ENCODE peak calls at places on chromosome 10, in five cellular contexts. H, F, Y, U and P are unnamed samples.

GRCh38 chr10:1398626-1399410 is 338.5 kb downstream of the ADARB2 start:
- DNase-seq in H (no peak), F (no peak), Y (no peak), U (no peak), P (no peak)

GRCh38 chr10:3954615-3955014 is 169.6 kb upstream of the KLF6 start:
- DNase-seq in H (no peak), F (no peak), Y (no peak), U (no peak), P (no peak)

GRCh38 chr10:8229153-8229552 is 174.7 kb downstream of the GATA3 start:
- DNase-seq in H (no peak), F (no peak), Y (no peak), U (no peak), P (no peak)

GRCh38 chr10:53839437-53840039 is 961.5 kb downstream of the PCDH15 start:
- DNase-seq in H (no peak), F (peak; percentile 44), Y (no peak), U (peak; percentile 15), P (no peak)

GRCh38 chr10:50855015-50855414 is 30.4 kb downstream of the A1CF start:
- DNase-seq in H (no peak), F (no peak), Y (no peak), U (peak; percentile 48), P (no peak)

GRCh38 chr10:77526861-77527617 is 110.6 kb downstream of the KCNMA1 start:
- DNase-seq in H (no peak), F (no peak), Y (no peak), U (no peak), P (no peak)

GRCh38 chr10:84181631-84182030 is 8.0 kb downstream of the GPR15LG start:
- DNase-seq in H (no peak), F (no peak), Y (no peak), U (no peak), P (no peak)

GRCh38 chr10:17265468-17265867 is 37.4 kb downstream of the VIM start:
- DNase-seq in H (no peak), F (no peak), Y (no peak), U (peak; percentile 83), P (no peak)

GRCh38 chr10:110192552-110192951 is 14.9 kb upstream of the MXI1 start:
- DNase-seq in H (no peak), F (peak; percentile 82), Y (no peak), U (no peak), P (no peak)

GRCh38 chr10:87685832-87686589 is 26.3 kb downstream of the PAPSS2 start:
- DNase-seq in H (no peak), F (no peak), Y (no peak), U (no peak), P (no peak)

GRCh38 chr10:91604936-91605534 is 27.8 kb downstream of the PPP1R3C start:
- DNase-seq in H (no peak), F (no peak), Y (no peak), U (peak; percentile 75), P (no peak)

GRCh38 chr10:61822781-61823230 is 78.7 kb upstream of the ARID5B start:
- DNase-seq in H (no peak), F (no peak), Y (no peak), U (no peak), P (no peak)

GRCh38 chr10:7475954-7476353 is 65.1 kb upstream of the SFMBT2 start:
- DNase-seq in H (no peak), F (no peak), Y (no peak), U (no peak), P (no peak)

GRCh38 chr10:18104223-18104872 is 35.9 kb upstream of the CACNB2 start:
- DNase-seq in H (peak; percentile 54), F (peak; percentile 69), Y (peak; percentile 18), U (peak; percentile 13), P (peak; percentile 68)

DNA sequence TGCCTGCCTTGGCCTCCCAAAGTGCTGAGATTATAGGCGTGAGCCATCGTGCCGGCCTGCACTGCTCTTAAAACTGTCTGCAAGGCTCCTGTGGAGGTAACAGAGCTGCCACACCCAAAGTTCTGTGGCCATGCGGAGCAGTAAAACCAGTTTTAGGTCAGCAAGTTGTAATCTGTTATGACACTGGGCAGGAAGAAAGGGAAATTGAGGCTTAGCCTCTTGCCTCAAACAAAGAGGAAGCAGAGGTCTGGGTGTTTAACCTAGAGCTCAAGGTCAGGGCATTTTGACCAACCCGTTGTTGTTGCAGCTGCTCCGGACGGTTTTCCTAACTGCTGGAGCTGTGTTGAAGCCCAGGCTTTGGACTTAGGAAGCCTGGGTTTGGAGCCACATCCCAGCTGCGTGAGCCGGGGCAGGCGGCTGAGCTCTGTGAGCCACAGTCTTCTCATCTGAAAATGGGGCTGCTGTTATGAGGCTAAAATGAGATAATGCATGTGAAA is 7.4 kb upstream of the RRP12 start:
- DNase-seq in H (no peak), F (no peak), Y (no peak), U (peak; percentile 59), P (no peak)
- H3K27ac ChIP-seq in H (peak overlapping the region; percentile 60), F (no peak overlapping the region), Y (no peak overlapping the region), U (no peak overlapping the region), P (peak overlapping the region; percentile 42)

GRCh38 chr10:23051855-23052309 is 43.5 kb upstream of the MSRB2 start:
- DNase-seq in H (no peak), F (no peak), Y (no peak), U (no peak), P (no peak)

GRCh38 chr10:23051278-23051677 is 44.1 kb upstream of the MSRB2 start:
- DNase-seq in H (no peak), F (no peak), Y (no peak), U (no peak), P (no peak)

GRCh38 chr10:23048191-23048590 is 47.2 kb upstream of the MSRB2 start:
- DNase-seq in H (no peak), F (no peak), Y (no peak), U (no peak), P (no peak)

GRCh38 chr10:23055424-23056191 is 39.8 kb upstream of the MSRB2 start:
- DNase-seq in H (no peak), F (peak; percentile 63), Y (no peak), U (no peak), P (no peak)

GRCh38 chr10:23053036-23053435 is 42.3 kb upstream of the MSRB2 start:
- DNase-seq in H (peak; percentile 61), F (peak; percentile 69), Y (no peak), U (peak; percentile 77), P (no peak)
- H3K27ac ChIP-seq in H (no peak overlapping the region), F (no peak overlapping the region), Y (no peak overlapping the region), U (no peak overlapping the region), P (no peak overlapping the region)

GRCh38 chr10:79927111-79927828 is 21.6 kb downstream of the SFTPD start:
- DNase-seq in H (peak; percentile 67), F (no peak), Y (peak; percentile 60), U (no peak), P (peak; percentile 77)
- H3K27ac ChIP-seq in H (peak overlapping the region; percentile 76), F (no peak overlapping the region), Y (no peak overlapping the region), U (no peak overlapping the region), P (peak overlapping the region; percentile 74)

GRCh38 chr10:99952799-99953198 is 56.9 kb downstream of the DNMBP start:
- DNase-seq in H (no peak), F (no peak), Y (no peak), U (no peak), P (no peak)

GRCh38 chr10:99958806-99959205 is 50.9 kb downstream of the DNMBP start:
- DNase-seq in H (no peak), F (no peak), Y (no peak), U (no peak), P (no peak)

DNA sequence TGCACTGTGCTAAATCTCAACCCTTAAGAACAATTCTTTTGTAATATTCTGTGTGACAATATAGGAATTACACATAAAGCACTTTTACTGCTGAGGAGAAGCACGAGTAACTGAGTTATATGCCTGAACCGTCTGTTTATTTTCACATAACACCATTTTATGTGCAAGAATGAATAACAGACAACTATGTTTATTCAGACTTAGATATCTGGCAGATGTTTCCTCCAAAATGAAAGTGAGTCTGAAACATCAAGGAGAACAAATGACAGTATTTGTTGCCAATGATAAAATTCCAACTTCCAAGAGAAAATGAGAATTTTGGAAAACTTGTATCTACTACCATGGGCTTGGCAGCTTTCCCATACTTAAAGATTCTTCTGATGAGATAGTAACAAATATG is 51.5 kb downstream of the DNMBP start:
- DNase-seq in H (no peak), F (no peak), Y (no peak), U (no peak), P (no peak)
- H3K27ac ChIP-seq in H (no peak overlapping the region), F (no peak overlapping the region), Y (no peak overlapping the region), U (no peak overlapping the region), P (no peak overlapping the region)

GRCh38 chr10:115094605-115095004 is 1.4 kb downstream of the ATRNL1 start:
- DNase-seq in H (no peak), F (no peak), Y (no peak), U (no peak), P (no peak)

GRCh38 chr10:115093776-115094361 is 704 bp downstream of the ATRNL1 start:
- DNase-seq in H (no peak), F (peak; percentile 69), Y (peak; percentile 35), U (peak; percentile 3), P (peak; percentile 64)

GRCh38 chr10:115092258-115092554 is 959 bp upstream of the ATRNL1 start:
- DNase-seq in H (no peak), F (no peak), Y (no peak), U (no peak), P (no peak)

GRCh38 chr10:115092555-115093285 is 445 bp upstream of the ATRNL1 start:
- DNase-seq in H (no peak), F (peak; percentile 77), Y (peak; percentile 20), U (peak; percentile 4), P (peak; percentile 49)

GRCh38 chr10:115093286-115093775 is at the start of gene ATRNL1:
- DNase-seq in H (no peak), F (peak; percentile 64), Y (peak; percentile 31), U (peak; percentile 3), P (peak; percentile 65)
- H3K27ac ChIP-seq in H (no peak within 1 kb of the TSS), F (no peak within 1 kb of the TSS), Y (no peak within 1 kb of the TSS), U (no peak within 1 kb of the TSS), P (no peak within 1 kb of the TSS)

GRCh38 chr10:124527996-124528395 is 66.4 kb downstream of the LHPP start:
- DNase-seq in H (no peak), F (no peak), Y (no peak), U (no peak), P (no peak)

GRCh38 chr10:124523886-124524285 is 62.3 kb downstream of the LHPP start:
- DNase-seq in H (no peak), F (no peak), Y (no peak), U (no peak), P (no peak)

GRCh38 chr10:124524991-124525653 is 63.5 kb downstream of the LHPP start:
- DNase-seq in H (peak; percentile 64), F (no peak), Y (no peak), U (peak; percentile 42), P (peak; percentile 76)

GRCh38 chr10:124526621-124527267 is 65.1 kb downstream of the LHPP start:
- DNase-seq in H (peak; percentile 36), F (no peak), Y (no peak), U (no peak), P (no peak)

DNA sequence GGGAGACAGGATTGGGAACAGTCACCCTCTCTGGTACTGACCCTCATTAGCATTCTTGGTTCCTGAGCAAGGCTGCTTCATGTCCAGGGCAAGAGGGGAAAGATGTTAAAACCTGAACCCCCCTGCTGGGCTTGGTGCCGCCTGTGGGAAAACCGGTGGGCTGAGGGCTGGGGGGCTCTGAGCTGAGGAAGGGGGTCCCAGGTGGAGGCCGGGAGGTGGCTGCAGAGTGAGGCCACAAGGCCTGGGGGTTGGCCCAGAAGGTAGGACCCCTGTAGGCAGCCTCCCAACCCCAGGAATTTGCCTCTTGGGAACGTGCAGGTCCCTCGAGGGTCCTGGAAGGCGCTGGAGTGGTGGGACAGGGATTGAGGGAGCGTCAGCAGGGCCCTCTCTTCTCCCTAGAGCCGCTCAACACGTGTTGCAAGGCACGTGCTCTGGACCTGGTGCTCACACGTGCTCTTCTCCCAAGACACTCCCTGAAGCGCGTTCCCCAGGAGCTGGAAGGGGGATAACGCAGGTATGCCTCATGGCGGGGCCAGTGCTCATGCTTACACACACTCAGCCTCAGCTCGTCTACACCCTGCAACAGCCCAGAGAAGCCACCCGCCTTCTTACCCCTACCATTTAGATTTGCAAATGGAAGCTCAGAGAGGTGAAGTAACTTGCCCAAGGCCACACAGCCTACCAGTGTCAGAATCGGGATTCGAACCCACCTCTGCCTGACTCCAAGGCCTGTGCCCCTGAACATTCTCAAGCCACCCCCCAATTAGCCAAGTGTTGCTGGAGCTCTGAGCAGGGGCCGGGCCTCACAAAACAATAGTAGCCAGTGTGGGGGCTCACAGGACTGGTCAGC is 64.4 kb downstream of the LHPP start:
- DNase-seq in H (peak; percentile 41), F (no peak), Y (no peak), U (no peak), P (no peak)
- H3K27ac ChIP-seq in H (no peak overlapping the region), F (peak overlapping the region; percentile 32), Y (no peak overlapping the region), U (no peak overlapping the region), P (no peak overlapping the region)